ENCODE peak calls at places on chromosome X, in five cellular contexts. A is uterus, F is lung, V is cardiac fibroblast, O is OCI-LY7. Q is an unnamed sample.

GRCh38 chrX:77014655-77015377 is 432.4 kb upstream of the FGF16 start:
- DNase-seq in V (no peak), A (no peak), O (peak), F (no peak), Q (peak)

GRCh38 chrX:123339201-123339905 is 155.3 kb downstream of the GRIA3 start:
- DNase-seq in V (peak), F (no peak), O (no peak), A (no peak), Q (no peak)

GRCh38 chrX:22533898-22534297 is 261.2 kb downstream of the CBLL2 start:
- DNase-seq in F (no peak), A (no peak), O (no peak), V (no peak), Q (no peak)

GRCh38 chrX:14936561-14936960 is 63.3 kb downstream of the MOSPD2 start:
- DNase-seq in O (no peak), F (no peak), A (peak), V (peak), Q (no peak)

GRCh38 chrX:41518127-41518840 is 71.1 kb downstream of the NYX start:
- DNase-seq in F (no peak), A (no peak), O (no peak), V (no peak), Q (peak)

GRCh38 chrX:45347877-45348675 is 147.4 kb upstream of the DIPK2B start:
- DNase-seq in F (no peak), O (no peak), V (peak), A (no peak), Q (no peak)

GRCh38 chrX:40852573-40852972 is 117.2 kb upstream of the MED14 start:
- DNase-seq in A (no peak), F (no peak), V (no peak), O (no peak), Q (no peak)

GRCh38 chrX:54921427-54922021 is 900 bp downstream of the TRO start:
- DNase-seq in F (no peak), O (no peak), V (peak), A (peak), Q (peak)

GRCh38 chrX:65596270-65596669 is 61.7 kb upstream of the LAS1L start:
- DNase-seq in O (no peak), V (peak), F (no peak), A (peak), Q (peak)

GRCh38 chrX:132737743-132738142 is 220.7 kb downstream of the HS6ST2 start:
- DNase-seq in V (no peak), O (no peak), A (no peak), F (peak), Q (peak)

GRCh38 chrX:85907316-85907715 is 140.0 kb downstream of the CHM start:
- DNase-seq in A (no peak), V (no peak), F (no peak), O (no peak), Q (no peak)

GRCh38 chrX:101370888-101371504 is 15.0 kb downstream of the BTK start:
- DNase-seq in F (no peak), O (peak), V (no peak), A (no peak), Q (no peak)

GRCh38 chrX:141278306-141278705 is 36.0 kb upstream of the SPANXC start:
- DNase-seq in A (no peak), F (no peak), O (peak), V (peak), Q (peak)

GRCh38 chrX:105451426-105451825 is 230.9 kb upstream of the TEX13A start:
- DNase-seq in O (no peak), F (no peak), V (no peak), A (no peak), Q (no peak)

GRCh38 chrX:114584434-114584943 is 603 bp downstream of the HTR2C start:
- DNase-seq in V (no peak), O (no peak), F (no peak), A (no peak), Q (no peak)
- TF ChIP-seq CTCF in V (no peak), O (no peak), F (no peak), A (no peak), Q (no peak)

DNA sequence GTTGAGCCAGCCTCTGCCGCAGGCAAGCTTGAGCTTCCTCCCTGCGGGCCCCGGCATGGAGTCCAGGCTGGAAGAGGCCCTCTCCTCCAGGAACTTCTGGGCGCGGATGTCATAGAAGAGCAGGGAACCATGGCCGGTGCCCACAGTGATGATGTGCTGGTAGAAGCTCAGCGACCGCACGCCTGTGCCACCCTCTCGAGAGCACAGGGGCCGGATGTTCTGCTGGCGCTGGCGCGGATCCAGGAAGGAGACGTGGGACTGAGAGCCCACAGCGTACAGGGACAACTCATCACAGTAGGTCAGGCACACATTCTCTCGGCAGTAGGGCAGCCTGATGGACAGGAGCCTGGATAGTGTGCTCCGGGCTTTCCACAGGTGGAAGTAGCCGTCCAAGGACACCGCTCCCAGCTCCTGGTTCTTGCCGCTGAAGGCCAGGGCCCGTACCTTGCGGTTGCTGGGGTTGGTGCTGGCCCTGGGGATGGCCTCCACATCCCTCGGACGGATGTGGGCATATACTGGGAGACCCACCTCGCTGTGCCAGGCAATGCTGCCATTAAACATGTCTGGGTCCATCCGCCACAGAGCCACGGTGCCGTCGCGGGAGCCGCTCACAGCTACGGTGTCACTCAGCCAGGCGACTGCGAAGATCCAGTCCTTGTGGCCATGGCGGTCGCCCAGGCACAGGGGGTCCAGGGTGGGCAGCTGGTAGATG is 1.2 kb downstream of the DCAF12L2 start:
- DNase-seq in A (no peak), V (no peak), F (no peak), O (no peak), Q (no peak)
- TF ChIP-seq CTCF in A (no peak), V (no peak), F (no peak), O (no peak), Q (no peak)

GRCh38 chrX:119981286-119982070 is 37.9 kb upstream of the NKAP start:
- DNase-seq in A (no peak), F (no peak), O (peak), V (peak), Q (peak)
- TF ChIP-seq CTCF in A (no peak), F (no peak), O (peak), V (peak), Q (peak)

GRCh38 chrX:17801431-17801830 is 59.7 kb downstream of the RAI2 start:
- DNase-seq in O (no peak), V (no peak), A (no peak), F (no peak), Q (no peak)

GRCh38 chrX:17802756-17803155 is 58.3 kb downstream of the RAI2 start:
- DNase-seq in V (no peak), O (no peak), F (no peak), A (no peak), Q (no peak)

GRCh38 chrX:17803449-17803848 is 57.6 kb downstream of the RAI2 start:
- DNase-seq in O (no peak), F (no peak), V (no peak), A (no peak), Q (no peak)

GRCh38 chrX:17809273-17809672 is 51.8 kb downstream of the RAI2 start:
- DNase-seq in V (no peak), F (no peak), O (no peak), A (no peak), Q (no peak)

GRCh38 chrX:17805120-17805519 is 56.0 kb downstream of the RAI2 start:
- DNase-seq in V (no peak), A (no peak), O (no peak), F (no peak), Q (no peak)
- TF ChIP-seq CTCF in V (no peak), A (no peak), O (no peak), F (no peak), Q (no peak)

Q was measured in activated CD8-positive, alpha-beta T cell treated with anti-CD3 and anti-CD28 coated beads for 36 hours.